ENCODE peak calls at places on chromosomes 4 and X, in six cellular contexts. Y is BJ, N is Peyer's patch, M is GM12865, V is cardiac fibroblast, S is colonic mucosa. W is an unnamed sample.

GRCh38 chr4:56976878-56977320 is 507 bp downstream of the NOA1 start:
- DNase-seq in Y (no peak), N (peak), M (peak), V (no peak), S (peak), W (peak)

GRCh38 chrX:103919336-103919682 is 43.1 kb upstream of the TMSB15B start:
- DNase-seq in Y (no peak), N (no peak), M (peak), V (peak), S (peak), W (peak)

GRCh38 chrX:78321809-78322208 is 5.6 kb downstream of the CYSLTR1 start:
- DNase-seq in Y (no peak), N (no peak), M (peak), V (no peak), S (peak), W (no peak)

GRCh38 chr4:48752726-48753125 is 27.4 kb downstream of the FRYL start:
- DNase-seq in Y (no peak), N (no peak), M (no peak), V (peak), S (no peak), W (peak)

GRCh38 chr4:135122457-135122856 is 920.9 kb upstream of the PABPC4L start:
- DNase-seq in Y (no peak), N (no peak), M (no peak), V (no peak), S (no peak), W (no peak)

GRCh38 chr4:125704726-125705125 is 390.0 kb downstream of the FAT4 start:
- DNase-seq in Y (peak), N (no peak), M (no peak), V (peak), S (no peak), W (peak)

GRCh38 chrX:107204063-107204605 is 2.1 kb downstream of the NUP62CL start:
- DNase-seq in Y (no peak), N (peak), M (no peak), V (no peak), S (peak), W (no peak)

GRCh38 chrX:42089014-42089413 is 165.7 kb upstream of the CASK start:
- DNase-seq in Y (no peak), N (no peak), M (no peak), V (no peak), S (no peak), W (no peak)

GRCh38 chrX:138150709-138151108 is 560.8 kb downstream of the FGF13 start:
- DNase-seq in Y (no peak), N (no peak), M (peak), V (no peak), S (no peak), W (no peak)

GRCh38 chr4:55175779-55176231 is 50.4 kb upstream of the KDR start:
- DNase-seq in Y (peak), N (no peak), M (no peak), V (peak), S (no peak), W (peak)

GRCh38 chr4:70405765-70406164 is 8.0 kb downstream of the OPRPN start:
- DNase-seq in Y (no peak), N (no peak), M (no peak), V (no peak), S (no peak), W (no peak)

GRCh38 chr4:25467843-25468242 is 90.8 kb downstream of the ANAPC4 start:
- DNase-seq in Y (no peak), N (no peak), M (no peak), V (peak), S (no peak), W (no peak)

GRCh38 chr4:52932586-52933482 is 70.7 kb downstream of the RASL11B start:
- DNase-seq in Y (no peak), N (no peak), M (no peak), V (peak), S (no peak), W (peak)

GRCh38 chrX:112654871-112655270 is 24.9 kb downstream of the LHFPL1 start:
- DNase-seq in Y (no peak), N (no peak), M (no peak), V (peak), S (no peak), W (peak)

DNA sequence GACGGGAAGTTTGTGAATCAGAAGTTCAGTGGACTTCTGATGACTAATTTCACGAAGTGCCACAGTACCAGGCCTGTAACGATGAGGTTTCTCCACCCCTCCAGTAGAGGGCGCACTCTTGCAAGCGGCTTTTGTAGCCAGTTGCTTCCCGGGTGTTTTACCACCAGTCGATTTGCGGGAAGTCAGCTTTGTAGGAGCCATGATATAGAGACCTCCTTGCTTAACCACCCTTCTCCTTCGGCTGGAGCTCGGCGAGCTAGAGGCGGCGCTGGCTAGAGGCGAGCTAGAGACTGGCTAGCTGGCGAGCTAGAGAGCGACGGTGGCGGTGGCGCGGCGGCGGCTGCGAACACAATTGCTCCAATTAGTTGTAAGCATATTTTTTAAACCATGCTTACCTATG is 72.0 kb downstream of the IL1RAPL1 start:
- DNase-seq in Y (no peak), N (no peak), M (peak), V (no peak), S (peak), W (no peak)
- TF ChIP-seq CTCF in Y (peak), N (no peak), M (peak), V (no peak), S (peak), W (peak)

DNA sequence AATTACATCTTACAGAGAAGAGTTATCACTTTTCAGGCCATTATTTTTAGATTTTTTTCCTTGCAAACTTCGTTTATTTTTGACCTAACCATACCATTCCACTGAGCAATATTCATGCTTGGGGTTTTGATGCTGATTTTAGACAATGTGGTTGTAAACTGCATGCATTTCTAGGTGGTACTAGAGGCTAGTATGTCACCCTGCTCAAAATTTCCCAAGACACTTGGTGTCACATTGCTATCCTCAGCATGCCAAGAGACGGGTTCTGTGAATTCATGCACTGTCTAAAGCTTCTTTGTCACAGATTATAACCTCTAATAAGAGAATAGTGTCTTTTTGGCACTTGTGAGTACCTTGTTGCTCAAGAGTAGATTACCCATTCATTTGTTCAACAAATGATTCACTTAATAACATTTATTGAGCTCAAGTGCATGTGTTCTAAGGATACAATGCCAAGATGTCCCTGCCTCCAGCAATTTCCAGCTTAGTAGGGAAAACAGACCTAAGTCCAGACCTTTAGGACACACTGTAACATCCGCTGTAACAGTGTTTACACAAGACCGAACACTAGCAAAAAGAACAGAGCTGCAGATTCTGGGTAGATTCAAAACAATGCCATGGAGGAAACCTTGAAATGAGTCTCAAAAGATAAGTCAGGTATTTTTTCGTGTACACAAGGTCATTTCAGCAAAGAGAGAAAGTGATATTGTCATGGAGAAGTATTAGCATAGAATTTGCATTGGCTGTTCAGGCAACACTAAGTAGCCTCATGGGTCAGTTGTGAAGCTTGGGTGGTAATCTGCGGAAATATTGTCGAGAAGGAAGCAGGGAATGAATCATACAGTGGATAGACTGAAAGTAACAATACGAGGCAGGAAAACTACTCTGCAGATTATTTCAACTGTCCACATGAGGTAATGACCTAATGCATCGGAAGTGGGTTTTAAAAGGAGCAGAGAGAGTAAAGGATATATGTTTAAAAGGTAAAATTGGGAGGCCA is 515.1 kb upstream of the ZFP42 start:
- DNase-seq in Y (peak), N (no peak), M (no peak), V (no peak), S (no peak), W (peak)
- H3K4me3 ChIP-seq in Y (no peak), N (no peak), M (no peak), V (no peak), S (no peak), W (no peak)

GRCh38 chr4:170464614-170465197 is 374.9 kb upstream of the AADAT start:
- DNase-seq in Y (no peak), N (no peak), M (no peak), V (no peak), S (no peak), W (no peak)
- TF ChIP-seq CTCF in Y (no peak), N (no peak), M (no peak), V (no peak), S (no peak), W (no peak)

DNA sequence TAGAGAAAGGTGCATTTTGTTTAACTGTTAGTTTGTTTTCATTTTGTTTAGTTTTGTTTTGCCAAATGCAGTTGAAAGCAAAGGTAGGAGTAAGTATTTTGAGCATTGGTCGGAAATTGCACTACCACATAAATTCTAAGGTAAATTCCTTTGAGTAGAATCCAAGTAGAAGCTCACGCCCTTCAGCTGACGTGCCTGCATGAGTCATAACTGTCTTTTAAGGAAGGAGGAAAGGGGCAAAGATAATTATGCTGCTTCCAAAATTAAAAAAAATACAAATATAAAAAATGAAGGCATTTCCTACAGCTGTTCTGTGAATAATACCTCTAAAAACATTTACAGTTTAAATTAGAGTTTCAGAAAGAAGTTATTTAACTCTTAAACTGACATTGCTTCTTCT is 110.2 kb upstream of the MYOZ2 start:
- DNase-seq in Y (no peak), N (no peak), M (no peak), V (peak), S (peak), W (peak)
- H3K4me3 ChIP-seq in Y (no peak), N (no peak), M (no peak), V (peak), S (no peak), W (no peak)

GRCh38 chrX:152641256-152641875 is 3.7 kb downstream of the GABRQ start:
- DNase-seq in Y (no peak), N (no peak), M (no peak), V (no peak), S (no peak), W (no peak)

GRCh38 chrX:152640039-152640818 is 2.5 kb downstream of the GABRQ start:
- DNase-seq in Y (no peak), N (no peak), M (no peak), V (no peak), S (no peak), W (no peak)

GRCh38 chrX:152639426-152639825 is 1.7 kb downstream of the GABRQ start:
- DNase-seq in Y (no peak), N (no peak), M (no peak), V (no peak), S (no peak), W (no peak)

GRCh38 chrX:152642931-152643525 is 5.3 kb downstream of the GABRQ start:
- DNase-seq in Y (no peak), N (no peak), M (no peak), V (no peak), S (no peak), W (no peak)

DNA sequence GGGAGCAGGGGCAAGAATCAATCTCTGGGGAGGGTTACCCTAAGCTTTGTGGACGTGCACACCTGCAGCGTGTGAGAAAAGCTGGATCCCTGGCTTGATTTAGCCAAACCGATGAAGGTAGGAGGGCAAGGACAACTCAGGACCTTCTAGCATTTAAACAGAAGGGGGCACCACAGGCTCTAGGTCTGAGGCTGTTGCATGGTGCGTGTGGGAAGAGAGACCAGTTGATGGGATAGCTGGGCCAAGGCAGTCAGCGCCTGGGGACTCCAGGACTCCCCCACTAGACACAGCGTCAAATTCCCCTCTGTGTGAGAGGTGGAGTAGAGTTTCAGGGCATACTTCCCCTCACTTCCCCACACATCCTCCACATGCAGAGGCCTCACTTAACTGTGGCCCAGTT is 4.3 kb downstream of the GABRQ start:
- DNase-seq in Y (no peak), N (no peak), M (peak), V (peak), S (no peak), W (peak)
- TF ChIP-seq CTCF in Y (no peak), N (no peak), M (peak), V (no peak), S (no peak), W (peak)

DNA sequence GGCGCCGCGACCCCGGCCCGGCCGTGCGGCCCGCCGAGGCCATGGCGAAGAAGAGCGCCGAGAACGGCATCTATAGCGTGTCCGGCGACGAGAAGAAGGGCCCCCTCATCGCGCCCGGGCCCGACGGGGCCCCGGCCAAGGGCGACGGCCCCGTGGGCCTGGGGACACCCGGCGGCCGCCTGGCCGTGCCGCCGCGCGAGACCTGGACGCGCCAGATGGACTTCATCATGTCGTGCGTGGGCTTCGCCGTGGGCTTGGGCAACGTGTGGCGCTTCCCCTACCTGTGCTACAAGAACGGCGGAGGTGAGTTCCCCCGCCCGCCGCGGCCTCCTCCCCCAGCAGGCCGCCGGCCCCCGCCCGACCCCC is 791 bp downstream of the SLC6A8 start:
- DNase-seq in Y (no peak), N (peak), M (no peak), V (no peak), S (no peak), W (no peak)
- H3K4me3 ChIP-seq in Y (peak), N (peak), M (no peak), V (peak), S (peak), W (peak)

GRCh38 chr4:30722092-30722915 is 2.1 kb downstream of the PCDH7 start:
- DNase-seq in Y (no peak), N (peak), M (no peak), V (no peak), S (no peak), W (no peak)
- TF ChIP-seq CTCF in Y (no peak), N (no peak), M (no peak), V (peak), S (no peak), W (no peak)